ENCODE peak calls at places on chromosomes 1 and 21, in five cellular contexts. One of them, this sample, is unnamed.

GRCh38 chr1:150259217-150259616 is 1.6 kb downstream of the CA14 start:
- DNase-seq in GM12878: no peak
- DNase-seq in HepG2: no peak
- DNase-seq in A549: no peak
- DNase-seq in H1: no peak
- DNase-seq in this sample: no peak

GRCh38 chr1:4482526-4482925 is 171.9 kb upstream of the AJAP1 start:
- DNase-seq in GM12878: no peak
- DNase-seq in HepG2: no peak
- DNase-seq in A549: no peak
- DNase-seq in H1: no peak
- DNase-seq in this sample: no peak

GRCh38 chr21:28072601-28073000 is 920.1 kb downstream of the LTN1 start:
- DNase-seq in GM12878: no peak
- DNase-seq in HepG2: no peak
- DNase-seq in A549: no peak
- DNase-seq in H1: no peak
- DNase-seq in this sample: no peak

GRCh38 chr21:29332461-29333354 is 34.0 kb downstream of the BACH1 start:
- DNase-seq in GM12878: no peak
- DNase-seq in HepG2: no peak
- DNase-seq in A549: no peak
- DNase-seq in H1: no peak
- DNase-seq in this sample: no peak

GRCh38 chr1:60764489-60764888 is 317.9 kb upstream of the NFIA start:
- DNase-seq in GM12878: no peak
- DNase-seq in HepG2: no peak
- DNase-seq in A549: no peak
- DNase-seq in H1: no peak
- DNase-seq in this sample: no peak

GRCh38 chr1:17027403-17027802 is 15.7 kb upstream of the ATP13A2 start:
- DNase-seq in GM12878: no peak
- DNase-seq in HepG2: no peak
- DNase-seq in A549: no peak
- DNase-seq in H1: no peak
- DNase-seq in this sample: no peak

GRCh38 chr1:199308349-199308846 is 669.6 kb downstream of the PTPRC start:
- DNase-seq in GM12878: no peak
- DNase-seq in HepG2: no peak
- DNase-seq in A549: no peak
- DNase-seq in H1: no peak
- DNase-seq in this sample: no peak

GRCh38 chr1:152110365-152110859 is 4.8 kb downstream of the TCHH start:
- DNase-seq in GM12878: no peak
- DNase-seq in HepG2: no peak
- DNase-seq in A549: peak; percentile 67
- DNase-seq in H1: peak; percentile 69
- DNase-seq in this sample: no peak

GRCh38 chr1:9014475-9015375 is 11.5 kb downstream of the SLC2A7 start:
- DNase-seq in GM12878: no peak
- DNase-seq in HepG2: no peak
- DNase-seq in A549: no peak
- DNase-seq in H1: no peak
- DNase-seq in this sample: no peak

GRCh38 chr1:221611930-221612777 is 129.7 kb downstream of the DUSP10 start:
- DNase-seq in GM12878: no peak
- DNase-seq in HepG2: no peak
- DNase-seq in A549: peak; percentile 73
- DNase-seq in H1: no peak
- DNase-seq in this sample: peak; percentile 15

GRCh38 chr1:15303912-15304311 is 56.9 kb downstream of the FHAD1 start:
- DNase-seq in GM12878: no peak
- DNase-seq in HepG2: no peak
- DNase-seq in A549: no peak
- DNase-seq in H1: no peak
- DNase-seq in this sample: no peak

GRCh38 chr1:15305366-15305765 is 58.3 kb downstream of the FHAD1 start:
- DNase-seq in GM12878: no peak
- DNase-seq in HepG2: no peak
- DNase-seq in A549: no peak
- DNase-seq in H1: no peak
- DNase-seq in this sample: no peak

GRCh38 chr1:15308135-15308534 is 61.1 kb downstream of the FHAD1 start:
- DNase-seq in GM12878: no peak
- DNase-seq in HepG2: no peak
- DNase-seq in A549: no peak
- DNase-seq in H1: no peak
- DNase-seq in this sample: no peak

GRCh38 chr1:15308621-15309027 is 61.6 kb downstream of the FHAD1 start:
- DNase-seq in GM12878: no peak
- DNase-seq in HepG2: no peak
- DNase-seq in A549: no peak
- DNase-seq in H1: no peak
- DNase-seq in this sample: no peak

GRCh38 chr1:15304708-15305326 is 57.8 kb downstream of the FHAD1 start:
- DNase-seq in GM12878: no peak
- DNase-seq in HepG2: peak; percentile 55
- DNase-seq in A549: peak; percentile 46
- DNase-seq in H1: peak; percentile 89
- DNase-seq in this sample: peak; percentile 26
- TF ChIP-seq CEBPB in GM12878: no peak
- TF ChIP-seq CEBPB in HepG2: peak; percentile 21
- TF ChIP-seq CEBPB in A549: no peak
- TF ChIP-seq CEBPB in H1: peak; percentile 14
- TF ChIP-seq CEBPB in this sample: no peak

GRCh38 chr1:201715351-201715750 is 113.6 kb upstream of the IPO9 start:
- DNase-seq in GM12878: no peak
- DNase-seq in HepG2: no peak
- DNase-seq in A549: no peak
- DNase-seq in H1: no peak
- DNase-seq in this sample: no peak
- TF ChIP-seq CEBPB in GM12878: no peak
- TF ChIP-seq CEBPB in HepG2: no peak
- TF ChIP-seq CEBPB in A549: no peak
- TF ChIP-seq CEBPB in H1: no peak
- TF ChIP-seq CEBPB in this sample: no peak

DNA sequence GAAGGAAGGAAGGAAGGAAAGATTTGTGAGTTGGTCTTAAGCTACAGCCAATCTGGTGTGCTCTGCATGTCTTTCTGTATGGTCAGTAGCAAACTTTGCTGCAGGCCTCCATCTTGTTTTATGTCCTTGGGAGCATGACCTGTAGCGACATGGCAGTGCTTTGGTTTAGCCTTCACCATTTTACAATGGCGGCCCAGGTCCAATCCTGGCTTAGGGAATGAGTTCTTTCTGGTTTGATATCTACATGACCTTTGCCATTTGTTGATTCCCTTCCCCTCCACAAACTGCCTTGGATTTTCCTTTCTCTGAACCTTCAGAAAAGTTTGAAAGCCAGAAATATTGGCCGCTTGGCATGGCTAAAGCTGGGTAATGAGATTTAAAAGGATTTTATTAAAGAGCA is 30.5 kb upstream of the TSPEAR start:
- DNase-seq in GM12878: no peak
- DNase-seq in HepG2: no peak
- DNase-seq in A549: no peak
- DNase-seq in H1: peak; percentile 3
- DNase-seq in this sample: no peak
- TF ChIP-seq CEBPB in GM12878: no peak
- TF ChIP-seq CEBPB in HepG2: no peak
- TF ChIP-seq CEBPB in A549: no peak
- TF ChIP-seq CEBPB in H1: no peak
- TF ChIP-seq CEBPB in this sample: no peak

GRCh38 chr1:40316595-40317393 is at the start of gene COL9A2:
- DNase-seq in GM12878: no peak
- DNase-seq in HepG2: peak; percentile 64
- DNase-seq in A549: no peak
- DNase-seq in H1: peak; percentile 69
- DNase-seq in this sample: no peak
- TF ChIP-seq CEBPB in GM12878: no peak
- TF ChIP-seq CEBPB in HepG2: no peak
- TF ChIP-seq CEBPB in A549: no peak
- TF ChIP-seq CEBPB in H1: no peak
- TF ChIP-seq CEBPB in this sample: no peak

GRCh38 chr21:35086357-35086756 is 37.3 kb upstream of the RUNX1 start:
- DNase-seq in GM12878: no peak
- DNase-seq in HepG2: no peak
- DNase-seq in A549: no peak
- DNase-seq in H1: no peak
- DNase-seq in this sample: no peak
- TF ChIP-seq CEBPB in GM12878: no peak
- TF ChIP-seq CEBPB in HepG2: no peak
- TF ChIP-seq CEBPB in A549: no peak
- TF ChIP-seq CEBPB in H1: no peak
- TF ChIP-seq CEBPB in this sample: no peak

GRCh38 chr1:28758420-28758819 is 21.7 kb downstream of the YTHDF2 start:
- DNase-seq in GM12878: no peak
- DNase-seq in HepG2: no peak
- DNase-seq in A549: no peak
- DNase-seq in H1: no peak
- DNase-seq in this sample: no peak

GRCh38 chr1:28759257-28759656 is 22.5 kb downstream of the YTHDF2 start:
- DNase-seq in GM12878: no peak
- DNase-seq in HepG2: no peak
- DNase-seq in A549: no peak
- DNase-seq in H1: no peak
- DNase-seq in this sample: no peak

GRCh38 chr1:28761189-28761588 is 24.4 kb downstream of the YTHDF2 start:
- DNase-seq in GM12878: no peak
- DNase-seq in HepG2: no peak
- DNase-seq in A549: no peak
- DNase-seq in H1: no peak
- DNase-seq in this sample: no peak

GRCh38 chr1:28755701-28756100 is 19.0 kb downstream of the YTHDF2 start:
- DNase-seq in GM12878: no peak
- DNase-seq in HepG2: peak; percentile 13
- DNase-seq in A549: no peak
- DNase-seq in H1: no peak
- DNase-seq in this sample: no peak

DNA sequence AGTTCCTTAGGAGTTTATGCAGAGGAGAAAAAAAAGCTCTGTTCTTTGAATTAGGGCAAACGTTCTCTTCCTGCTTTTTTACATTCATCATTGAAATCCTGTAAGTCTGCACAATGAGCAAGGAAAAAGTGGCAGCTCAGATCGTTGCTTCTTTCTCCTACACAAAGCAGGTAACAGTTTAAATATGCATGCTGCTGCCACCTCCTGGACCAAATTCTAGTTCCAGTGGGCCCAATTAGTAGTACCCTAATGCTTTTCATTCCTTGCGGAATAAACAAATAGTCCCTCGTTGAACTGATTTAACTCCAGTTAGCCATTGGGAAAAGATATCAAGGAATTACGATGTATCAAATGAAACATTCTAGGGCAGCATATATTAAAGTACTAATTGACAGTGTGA is 20.1 kb downstream of the YTHDF2 start:
- DNase-seq in GM12878: no peak
- DNase-seq in HepG2: no peak
- DNase-seq in A549: no peak
- DNase-seq in H1: no peak
- DNase-seq in this sample: no peak
- TF ChIP-seq CEBPB in GM12878: no peak
- TF ChIP-seq CEBPB in HepG2: no peak
- TF ChIP-seq CEBPB in A549: no peak
- TF ChIP-seq CEBPB in H1: no peak
- TF ChIP-seq CEBPB in this sample: no peak

GRCh38 chr1:181490276-181490675 is 7.0 kb downstream of the CACNA1E start:
- DNase-seq in GM12878: no peak
- DNase-seq in HepG2: no peak
- DNase-seq in A549: no peak
- DNase-seq in H1: no peak
- DNase-seq in this sample: no peak
- TF ChIP-seq CEBPB in GM12878: no peak
- TF ChIP-seq CEBPB in HepG2: no peak
- TF ChIP-seq CEBPB in A549: no peak
- TF ChIP-seq CEBPB in H1: no peak
- TF ChIP-seq CEBPB in this sample: no peak

GRCh38 chr1:83857705-83858104 is 141.2 kb downstream of the TTLL7 start:
- DNase-seq in GM12878: no peak
- DNase-seq in HepG2: no peak
- DNase-seq in A549: no peak
- DNase-seq in H1: no peak
- DNase-seq in this sample: no peak

GRCh38 chr1:83857108-83857507 is 141.8 kb downstream of the TTLL7 start:
- DNase-seq in GM12878: no peak
- DNase-seq in HepG2: no peak
- DNase-seq in A549: peak; percentile 6
- DNase-seq in H1: no peak
- DNase-seq in this sample: no peak

GRCh38 chr1:83856381-83856780 is 142.6 kb downstream of the TTLL7 start:
- DNase-seq in GM12878: no peak
- DNase-seq in HepG2: no peak
- DNase-seq in A549: no peak
- DNase-seq in H1: no peak
- DNase-seq in this sample: no peak

DNA sequence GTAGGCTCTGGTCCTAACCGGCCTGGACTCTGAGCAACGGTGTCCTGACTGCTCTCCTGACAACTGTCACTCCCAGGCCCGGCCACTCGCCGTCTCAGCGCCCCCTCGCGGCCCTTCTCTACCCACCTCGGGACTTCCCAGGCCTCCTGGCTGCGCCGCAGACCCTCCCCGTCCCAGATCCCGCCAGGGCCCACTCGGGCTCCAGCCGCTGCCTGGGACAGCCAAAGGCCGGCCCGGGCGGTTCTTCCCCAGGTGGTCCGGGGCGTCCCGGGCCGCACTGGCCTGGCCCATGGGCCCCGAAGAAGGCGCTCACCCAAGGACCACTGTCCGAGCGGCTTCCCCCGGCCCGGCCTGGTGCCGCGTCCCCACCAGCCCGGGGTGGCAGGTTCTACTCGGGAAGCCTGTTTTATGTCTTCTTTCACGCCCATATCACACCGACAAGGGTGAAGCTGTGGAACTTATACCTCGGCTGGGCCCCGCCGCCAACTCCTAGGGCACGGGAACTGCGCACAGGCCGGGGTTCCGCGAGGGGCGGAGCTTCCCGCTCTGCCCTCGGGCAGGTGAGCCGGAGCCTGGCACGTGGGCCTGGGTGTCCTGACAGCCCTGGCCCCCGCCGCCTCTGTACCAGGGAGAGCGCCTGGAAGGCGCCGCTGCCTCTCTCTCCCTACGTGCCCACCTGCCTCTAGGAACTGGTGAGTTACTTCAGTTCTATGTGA is 138.3 kb downstream of the TTLL7 start:
- DNase-seq in GM12878: no peak
- DNase-seq in HepG2: peak; percentile 27
- DNase-seq in A549: peak; percentile 68
- DNase-seq in H1: peak; percentile 94
- DNase-seq in this sample: peak; percentile 31
- TF ChIP-seq CEBPB in GM12878: no peak
- TF ChIP-seq CEBPB in HepG2: no peak
- TF ChIP-seq CEBPB in A549: no peak
- TF ChIP-seq CEBPB in H1: no peak
- TF ChIP-seq CEBPB in this sample: no peak